ENCODE peak calls at places on chromosomes 16 and 17, in four cellular contexts. A is GM12878, N is K562, W is SK-N-SH. H is an unnamed sample.

GRCh38 chr17:15448580-15448956 is 18.9 kb downstream of the CDRT4 start:
- DNase-seq in A (no peak), N (no peak), W (no peak), H (no peak)

GRCh38 chr16:30381351-30382041 is 865 bp downstream of the SEPTIN1 start:
- DNase-seq in A (no peak), N (peak; percentile 79), W (no peak), H (no peak)

GRCh38 chr16:64687089-64687488 is 434.8 kb downstream of the CDH11 start:
- DNase-seq in A (no peak), N (no peak), W (no peak), H (no peak)

GRCh38 chr16:28982418-28982817 is 2.4 kb upstream of the LAT start:
- DNase-seq in A (no peak), N (no peak), W (no peak), H (no peak)

GRCh38 chr17:70072900-70073299 is 2.1 kb upstream of the KCNJ16 start:
- DNase-seq in A (no peak), N (no peak), W (no peak), H (no peak)

GRCh38 chr16:78127130-78127529 is 27.7 kb downstream of the WWOX start:
- DNase-seq in A (no peak), N (no peak), W (no peak), H (no peak)

GRCh38 chr17:15262291-15263205 is 2.6 kb downstream of the PMP22 start:
- DNase-seq in A (no peak), N (peak; percentile 79), W (peak; percentile 84), H (peak; percentile 57)

GRCh38 chr16:66335704-66336329 is 30.7 kb upstream of the CDH5 start:
- DNase-seq in A (no peak), N (no peak), W (no peak), H (no peak)

GRCh38 chr16:52545157-52545543 is 1.8 kb downstream of the TOX3 start:
- DNase-seq in A (no peak), N (no peak), W (no peak), H (no peak)

GRCh38 chr17:58587713-58588117 is 73.3 kb upstream of the MTMR4 start:
- DNase-seq in A (no peak), N (peak; percentile 87), W (peak; percentile 88), H (peak; percentile 77)

GRCh38 chr17:8392674-8393469 is 4.8 kb downstream of the RNF222 start:
- DNase-seq in A (no peak), N (no peak), W (peak; percentile 58), H (no peak)

GRCh38 chr16:5706206-5706605 is 608.6 kb upstream of the EEF2KMT start:
- DNase-seq in A (no peak), N (no peak), W (no peak), H (no peak)

GRCh38 chr17:62778990-62779681 is 29.0 kb downstream of the MARCHF10 start:
- DNase-seq in A (no peak), N (peak; percentile 20), W (peak; percentile 45), H (no peak)

GRCh38 chr16:68055395-68055794 is 29.8 kb upstream of the NFATC3 start:
- DNase-seq in A (no peak), N (no peak), W (no peak), H (no peak)

GRCh38 chr16:68062910-68063393 is 22.2 kb upstream of the NFATC3 start:
- DNase-seq in A (no peak), N (no peak), W (no peak), H (no peak)

GRCh38 chr16:68061396-68061795 is 23.8 kb upstream of the NFATC3 start:
- DNase-seq in A (no peak), N (no peak), W (no peak), H (no peak)

GRCh38 chr16:68064791-68065365 is 20.3 kb upstream of the NFATC3 start:
- DNase-seq in A (no peak), N (peak; percentile 85), W (peak; percentile 77), H (peak; percentile 79)

GRCh38 chr16:68059804-68060203 is 25.4 kb upstream of the NFATC3 start:
- DNase-seq in A (no peak), N (no peak), W (no peak), H (no peak)
- TF ChIP-seq USF1 in A (no peak), N (no peak), W (no peak), H (no peak)

DNA sequence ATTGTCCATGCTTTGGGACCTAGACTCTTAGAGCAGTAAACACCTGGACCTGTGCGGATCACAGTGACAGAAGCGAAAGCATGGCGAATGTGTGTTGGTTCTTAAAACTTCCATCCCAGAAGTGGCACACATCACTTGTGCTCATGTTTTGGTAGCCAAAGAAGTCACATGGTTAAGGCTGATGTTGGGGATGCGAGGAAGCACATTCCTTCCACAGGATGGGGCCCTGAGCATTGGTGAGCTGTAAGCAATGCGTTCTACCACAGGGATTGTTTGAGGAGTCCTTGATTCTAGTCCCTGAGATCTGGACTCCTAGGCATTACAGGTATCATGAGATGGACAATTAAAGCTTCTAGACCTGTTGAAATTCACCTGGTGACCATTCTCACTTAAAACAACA is 375.9 kb downstream of the UTP18 start:
- DNase-seq in A (no peak), N (no peak), W (no peak), H (peak; percentile 22)
- TF ChIP-seq CTCF in A (no peak), N (no peak), W (no peak), H (no peak)

DNA sequence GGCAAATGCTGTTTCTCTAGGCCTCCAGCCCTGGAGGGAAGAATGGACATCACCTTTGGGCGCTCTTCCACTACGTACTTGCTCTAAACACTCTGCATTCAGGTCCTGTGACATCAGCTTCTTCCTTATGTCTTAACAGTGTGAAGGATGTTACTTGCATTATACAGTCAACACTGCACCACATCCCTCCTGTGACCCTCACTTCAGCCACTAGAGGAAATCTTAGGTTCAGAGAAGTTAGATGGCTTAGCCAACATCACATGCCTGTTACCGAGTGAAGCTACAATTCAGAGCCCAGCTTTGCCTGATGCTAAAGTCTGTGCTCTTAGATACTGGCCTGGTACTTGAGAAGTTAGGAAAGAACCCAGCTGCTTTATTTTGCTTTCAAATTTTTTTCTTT is 18.3 kb downstream of the UBFD1 start:
- DNase-seq in A (no peak), N (no peak), W (no peak), H (no peak)
- TF ChIP-seq USF1 in A (no peak), N (no peak), W (no peak), H (no peak)

GRCh38 chr16:70752381-70752780 is 48.6 kb downstream of the VAC14 start:
- DNase-seq in A (no peak), N (no peak), W (no peak), H (no peak)

GRCh38 chr16:70751593-70751992 is 49.4 kb downstream of the VAC14 start:
- DNase-seq in A (no peak), N (no peak), W (no peak), H (no peak)

GRCh38 chr16:70749681-70750601 is 51.0 kb downstream of the VAC14 start:
- DNase-seq in A (no peak), N (peak; percentile 47), W (peak; percentile 51), H (peak; percentile 46)

GRCh38 chr16:70749006-70749678 is 51.8 kb downstream of the VAC14 start:
- DNase-seq in A (no peak), N (no peak), W (no peak), H (no peak)

DNA sequence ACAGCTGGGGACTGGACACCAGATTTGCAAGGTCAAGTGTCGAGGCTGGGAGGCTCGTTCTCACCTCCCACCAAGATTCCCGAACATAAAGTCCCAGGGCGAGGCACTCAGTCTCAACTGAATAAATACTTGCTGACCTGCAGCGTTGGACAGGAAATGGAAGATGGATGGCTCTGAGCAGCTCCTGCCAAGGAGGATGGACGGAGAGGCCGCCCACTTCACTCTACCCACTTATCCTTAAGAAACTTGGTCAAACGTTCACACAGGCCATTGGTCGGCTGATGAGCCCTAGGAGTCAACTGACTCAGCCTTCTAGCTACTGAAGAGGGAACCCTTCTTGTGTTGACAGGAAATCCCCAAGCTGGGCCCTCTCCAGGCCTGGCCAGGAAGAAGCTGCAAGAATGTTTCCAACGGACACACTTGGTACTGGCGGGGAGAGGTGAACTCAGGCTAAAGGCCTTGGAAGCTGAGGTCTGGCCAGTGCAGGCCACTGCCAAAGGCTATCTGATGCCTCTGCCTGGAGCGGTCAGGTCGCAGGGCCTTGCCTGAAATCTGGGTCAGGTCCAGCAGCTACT is 50.0 kb downstream of the VAC14 start:
- DNase-seq in A (no peak), N (no peak), W (no peak), H (no peak)
- TF ChIP-seq CTCF in A (no peak), N (no peak), W (no peak), H (no peak)

GRCh38 chr16:47644166-47644565 is 183.0 kb downstream of the PHKB start:
- DNase-seq in A (no peak), N (no peak), W (no peak), H (no peak)

GRCh38 chr16:47646914-47647313 is 185.8 kb downstream of the PHKB start:
- DNase-seq in A (no peak), N (no peak), W (no peak), H (no peak)

GRCh38 chr16:47638175-47638574 is 177.0 kb downstream of the PHKB start:
- DNase-seq in A (no peak), N (no peak), W (no peak), H (no peak)

GRCh38 chr16:47644661-47645060 is 183.5 kb downstream of the PHKB start:
- DNase-seq in A (no peak), N (no peak), W (no peak), H (no peak)

GRCh38 chr16:47643610-47644009 is 182.5 kb downstream of the PHKB start:
- DNase-seq in A (no peak), N (no peak), W (no peak), H (no peak)
- TF ChIP-seq USF1 in A (no peak), N (no peak), W (no peak), H (no peak)

GRCh38 chr16:27224741-27225300 is 21.5 kb downstream of the KDM8 start:
- DNase-seq in A (no peak), N (no peak), W (no peak), H (no peak)

GRCh38 chr16:27226476-27226875 is 23.1 kb downstream of the KDM8 start:
- DNase-seq in A (no peak), N (no peak), W (no peak), H (no peak)

GRCh38 chr16:27224271-27224737 is 21.0 kb downstream of the KDM8 start:
- DNase-seq in A (no peak), N (no peak), W (no peak), H (no peak)

GRCh38 chr16:27226976-27227705 is 23.8 kb downstream of the KDM8 start:
- DNase-seq in A (no peak), N (no peak), W (no peak), H (no peak)

DNA sequence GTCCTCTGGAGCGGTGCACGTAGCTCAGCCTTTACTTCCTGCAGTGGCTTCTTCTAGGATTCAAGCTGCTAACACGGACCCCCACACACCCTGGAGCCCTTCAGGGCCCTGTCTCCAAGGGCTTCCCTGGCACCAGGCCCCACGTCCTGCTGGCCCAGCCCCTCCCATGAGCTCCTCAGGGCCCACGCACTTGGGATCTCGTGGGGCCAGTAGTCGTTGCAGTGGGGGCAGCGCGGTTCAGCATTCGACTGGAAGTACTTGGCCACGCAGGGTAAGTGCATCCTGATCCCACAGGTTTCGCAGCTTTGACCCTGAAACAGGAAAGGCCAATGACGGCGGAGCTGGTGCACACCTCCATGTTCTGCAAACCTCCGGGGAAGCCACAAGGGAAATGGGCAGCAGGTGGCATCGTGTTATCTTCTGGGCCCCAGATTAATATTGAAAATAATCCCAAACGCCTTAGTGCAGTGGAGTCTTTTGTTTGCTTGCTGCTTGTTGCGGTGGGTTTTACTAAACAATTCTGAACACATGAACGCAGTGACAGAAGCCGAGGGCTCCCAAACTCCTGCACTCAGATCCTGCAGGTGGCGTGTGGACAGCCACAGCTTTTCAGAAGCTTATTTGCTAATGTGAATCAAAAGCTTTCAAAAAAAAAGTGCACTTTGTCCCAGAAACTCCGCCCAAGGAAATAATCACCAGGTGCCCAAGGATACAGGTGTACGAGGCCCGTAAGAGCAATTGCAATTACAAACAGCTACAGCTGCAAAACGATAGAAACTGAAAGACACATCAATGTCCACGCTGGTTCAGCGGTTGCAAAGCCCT is 22.4 kb downstream of the KDM8 start:
- DNase-seq in A (no peak), N (no peak), W (no peak), H (no peak)
- TF ChIP-seq CTCF in A (no peak), N (no peak), W (no peak), H (no peak)

H was measured in WTC11.